ENCODE peak calls at places on chromosome 1, in six cellular contexts. One of them, this sample, is unnamed.

GRCh38 chr1:211133393-211133840 is 531 bp downstream of the KCNH1 start:
- DNase-seq in heart right ventricle: no peak
- DNase-seq in effector memory CD4-positive, alpha-beta T cell: no peak
- DNase-seq in cardiac muscle cell: no peak
- DNase-seq in CD8-positive, alpha-beta memory T cell: no peak
- DNase-seq in ascending aorta: no peak
- DNase-seq in this sample: peak

GRCh38 chr1:64624446-64624766 is 120.5 kb upstream of the RAVER2 start:
- DNase-seq in heart right ventricle: peak
- DNase-seq in effector memory CD4-positive, alpha-beta T cell: no peak
- DNase-seq in cardiac muscle cell: peak
- DNase-seq in CD8-positive, alpha-beta memory T cell: no peak
- DNase-seq in ascending aorta: no peak
- DNase-seq in this sample: no peak

GRCh38 chr1:193631306-193631705 is 444.9 kb upstream of the B3GALT2 start:
- DNase-seq in heart right ventricle: no peak
- DNase-seq in effector memory CD4-positive, alpha-beta T cell: no peak
- DNase-seq in cardiac muscle cell: no peak
- DNase-seq in CD8-positive, alpha-beta memory T cell: no peak
- DNase-seq in ascending aorta: no peak
- DNase-seq in this sample: no peak

GRCh38 chr1:161986328-161986727 is 37.3 kb downstream of the OLFML2B start:
- DNase-seq in heart right ventricle: no peak
- DNase-seq in effector memory CD4-positive, alpha-beta T cell: no peak
- DNase-seq in cardiac muscle cell: no peak
- DNase-seq in CD8-positive, alpha-beta memory T cell: no peak
- DNase-seq in ascending aorta: no peak
- DNase-seq in this sample: no peak

GRCh38 chr1:175826705-175827104 is 83.3 kb upstream of the TNR start:
- DNase-seq in heart right ventricle: no peak
- DNase-seq in effector memory CD4-positive, alpha-beta T cell: no peak
- DNase-seq in cardiac muscle cell: no peak
- DNase-seq in CD8-positive, alpha-beta memory T cell: no peak
- DNase-seq in ascending aorta: no peak
- DNase-seq in this sample: no peak

GRCh38 chr1:167789501-167789900 is 67.7 kb downstream of the MPZL1 start:
- DNase-seq in heart right ventricle: no peak
- DNase-seq in effector memory CD4-positive, alpha-beta T cell: no peak
- DNase-seq in cardiac muscle cell: no peak
- DNase-seq in CD8-positive, alpha-beta memory T cell: no peak
- DNase-seq in ascending aorta: no peak
- DNase-seq in this sample: no peak

GRCh38 chr1:9539829-9540550 is 725 bp downstream of the SLC25A33 start:
- DNase-seq in heart right ventricle: peak
- DNase-seq in effector memory CD4-positive, alpha-beta T cell: peak
- DNase-seq in cardiac muscle cell: peak
- DNase-seq in CD8-positive, alpha-beta memory T cell: peak
- DNase-seq in ascending aorta: no peak
- DNase-seq in this sample: peak

GRCh38 chr1:33985166-33985565 is 121.3 kb downstream of the HMGB4 start:
- DNase-seq in heart right ventricle: peak
- DNase-seq in effector memory CD4-positive, alpha-beta T cell: no peak
- DNase-seq in cardiac muscle cell: peak
- DNase-seq in CD8-positive, alpha-beta memory T cell: no peak
- DNase-seq in ascending aorta: no peak
- DNase-seq in this sample: no peak

GRCh38 chr1:31371121-31371520 is 1.8 kb downstream of the FABP3 start:
- DNase-seq in heart right ventricle: peak
- DNase-seq in effector memory CD4-positive, alpha-beta T cell: no peak
- DNase-seq in cardiac muscle cell: no peak
- DNase-seq in CD8-positive, alpha-beta memory T cell: no peak
- DNase-seq in ascending aorta: no peak
- DNase-seq in this sample: no peak

GRCh38 chr1:94317790-94318188 is 80.4 kb upstream of the ARHGAP29 start:
- DNase-seq in heart right ventricle: no peak
- DNase-seq in effector memory CD4-positive, alpha-beta T cell: no peak
- DNase-seq in cardiac muscle cell: no peak
- DNase-seq in CD8-positive, alpha-beta memory T cell: no peak
- DNase-seq in ascending aorta: no peak
- DNase-seq in this sample: no peak

GRCh38 chr1:182248721-182249120 is 142.9 kb downstream of the GLUL start:
- DNase-seq in heart right ventricle: no peak
- DNase-seq in effector memory CD4-positive, alpha-beta T cell: no peak
- DNase-seq in cardiac muscle cell: no peak
- DNase-seq in CD8-positive, alpha-beta memory T cell: no peak
- DNase-seq in ascending aorta: no peak
- DNase-seq in this sample: no peak

GRCh38 chr1:53619088-53619810 is 119.7 kb downstream of the GLIS1 start:
- DNase-seq in heart right ventricle: no peak
- DNase-seq in effector memory CD4-positive, alpha-beta T cell: no peak
- DNase-seq in cardiac muscle cell: no peak
- DNase-seq in CD8-positive, alpha-beta memory T cell: no peak
- DNase-seq in ascending aorta: no peak
- DNase-seq in this sample: no peak

GRCh38 chr1:248618878-248619277 is 16.0 kb downstream of the OR2T11 start:
- DNase-seq in heart right ventricle: no peak
- DNase-seq in effector memory CD4-positive, alpha-beta T cell: no peak
- DNase-seq in cardiac muscle cell: peak
- DNase-seq in CD8-positive, alpha-beta memory T cell: no peak
- DNase-seq in ascending aorta: no peak
- DNase-seq in this sample: no peak

GRCh38 chr1:162136760-162137537 is 67.5 kb downstream of the NOS1AP start:
- DNase-seq in heart right ventricle: no peak
- DNase-seq in effector memory CD4-positive, alpha-beta T cell: no peak
- DNase-seq in cardiac muscle cell: peak
- DNase-seq in CD8-positive, alpha-beta memory T cell: no peak
- DNase-seq in ascending aorta: no peak
- DNase-seq in this sample: no peak

GRCh38 chr1:153602749-153603148 is 10.2 kb downstream of the S100A16 start:
- DNase-seq in heart right ventricle: no peak
- DNase-seq in effector memory CD4-positive, alpha-beta T cell: no peak
- DNase-seq in cardiac muscle cell: no peak
- DNase-seq in CD8-positive, alpha-beta memory T cell: no peak
- DNase-seq in ascending aorta: no peak
- DNase-seq in this sample: no peak

GRCh38 chr1:209756608-209757445 is 974 bp downstream of the TRAF3IP3 start:
- DNase-seq in heart right ventricle: no peak
- DNase-seq in effector memory CD4-positive, alpha-beta T cell: peak
- DNase-seq in cardiac muscle cell: no peak
- DNase-seq in CD8-positive, alpha-beta memory T cell: peak
- DNase-seq in ascending aorta: no peak
- DNase-seq in this sample: no peak

GRCh38 chr1:110944806-110945205 is 18.9 kb downstream of the LRIF1 start:
- DNase-seq in heart right ventricle: no peak
- DNase-seq in effector memory CD4-positive, alpha-beta T cell: no peak
- DNase-seq in cardiac muscle cell: no peak
- DNase-seq in CD8-positive, alpha-beta memory T cell: no peak
- DNase-seq in ascending aorta: no peak
- DNase-seq in this sample: no peak

GRCh38 chr1:215581896-215582295 is 14.8 kb downstream of the KCTD3 start:
- DNase-seq in heart right ventricle: no peak
- DNase-seq in effector memory CD4-positive, alpha-beta T cell: no peak
- DNase-seq in cardiac muscle cell: no peak
- DNase-seq in CD8-positive, alpha-beta memory T cell: no peak
- DNase-seq in ascending aorta: no peak
- DNase-seq in this sample: no peak

GRCh38 chr1:27556435-27556780 is 47.5 kb downstream of the AHDC1 start:
- DNase-seq in heart right ventricle: no peak
- DNase-seq in effector memory CD4-positive, alpha-beta T cell: no peak
- DNase-seq in cardiac muscle cell: no peak
- DNase-seq in CD8-positive, alpha-beta memory T cell: no peak
- DNase-seq in ascending aorta: no peak
- DNase-seq in this sample: no peak

GRCh38 chr1:27555700-27556424 is 48.1 kb downstream of the AHDC1 start:
- DNase-seq in heart right ventricle: peak
- DNase-seq in effector memory CD4-positive, alpha-beta T cell: no peak
- DNase-seq in cardiac muscle cell: peak
- DNase-seq in CD8-positive, alpha-beta memory T cell: no peak
- DNase-seq in ascending aorta: no peak
- DNase-seq in this sample: no peak

GRCh38 chr1:27554293-27554692 is 49.7 kb downstream of the AHDC1 start:
- DNase-seq in heart right ventricle: no peak
- DNase-seq in effector memory CD4-positive, alpha-beta T cell: no peak
- DNase-seq in cardiac muscle cell: no peak
- DNase-seq in CD8-positive, alpha-beta memory T cell: no peak
- DNase-seq in ascending aorta: no peak
- DNase-seq in this sample: no peak

GRCh38 chr1:27556781-27557595 is 47.0 kb downstream of the AHDC1 start:
- DNase-seq in heart right ventricle: peak
- DNase-seq in effector memory CD4-positive, alpha-beta T cell: peak
- DNase-seq in cardiac muscle cell: peak
- DNase-seq in CD8-positive, alpha-beta memory T cell: peak
- DNase-seq in ascending aorta: peak
- DNase-seq in this sample: no peak

GRCh38 chr1:27554777-27555699 is 48.9 kb downstream of the AHDC1 start:
- DNase-seq in heart right ventricle: no peak
- DNase-seq in effector memory CD4-positive, alpha-beta T cell: no peak
- DNase-seq in cardiac muscle cell: no peak
- DNase-seq in CD8-positive, alpha-beta memory T cell: no peak
- DNase-seq in ascending aorta: no peak
- DNase-seq in this sample: no peak
- H3K27ac ChIP-seq in heart right ventricle: peak
- H3K27ac ChIP-seq in effector memory CD4-positive, alpha-beta T cell: no peak
- H3K27ac ChIP-seq in cardiac muscle cell: peak
- H3K27ac ChIP-seq in CD8-positive, alpha-beta memory T cell: no peak
- H3K27ac ChIP-seq in ascending aorta: peak
- H3K27ac ChIP-seq in this sample: peak

DNA sequence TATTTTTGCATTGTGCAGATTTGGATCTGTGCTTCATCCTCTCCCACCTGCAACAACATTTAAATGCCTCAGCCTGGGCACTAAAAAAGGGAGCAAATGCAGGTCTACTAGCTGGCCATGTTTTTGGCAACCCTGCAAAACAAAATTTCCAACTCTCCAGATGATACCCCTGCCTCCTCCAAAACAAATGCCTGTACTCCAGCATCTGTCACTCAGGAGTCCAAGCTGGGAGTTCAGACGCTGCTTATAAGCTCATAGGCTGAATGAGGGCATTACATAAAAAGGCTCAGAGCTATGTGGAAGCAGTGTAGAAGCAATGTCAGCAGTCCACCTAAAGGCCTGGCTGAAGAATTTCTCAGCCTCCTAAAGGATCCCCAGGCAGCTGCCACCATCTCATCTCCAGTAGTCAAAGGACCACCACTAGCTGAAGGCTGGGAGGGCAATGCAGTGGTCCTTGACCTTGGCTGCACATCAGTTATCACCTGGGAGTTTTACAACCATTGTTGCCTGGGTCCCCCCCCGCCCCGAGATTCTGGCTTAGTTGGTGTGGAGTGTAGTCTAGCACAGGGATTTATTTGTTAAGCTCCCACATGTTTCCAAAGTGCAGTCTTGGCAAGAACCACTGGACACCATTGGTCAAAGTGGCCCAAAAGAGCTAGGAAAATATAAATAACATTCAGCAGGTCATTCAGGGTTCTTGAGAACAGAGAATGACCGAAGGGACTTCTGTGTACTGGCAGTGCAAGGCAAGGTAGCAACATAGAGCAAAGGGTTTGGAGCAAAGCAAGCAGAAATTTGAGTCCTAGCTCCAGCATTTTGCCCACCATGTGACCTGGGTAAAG is 57.2 kb downstream of the ITPKB start:
- DNase-seq in heart right ventricle: no peak
- DNase-seq in effector memory CD4-positive, alpha-beta T cell: no peak
- DNase-seq in cardiac muscle cell: no peak
- DNase-seq in CD8-positive, alpha-beta memory T cell: no peak
- DNase-seq in ascending aorta: no peak
- DNase-seq in this sample: no peak
- H3K27ac ChIP-seq in heart right ventricle: no peak
- H3K27ac ChIP-seq in effector memory CD4-positive, alpha-beta T cell: peak
- H3K27ac ChIP-seq in cardiac muscle cell: no peak
- H3K27ac ChIP-seq in CD8-positive, alpha-beta memory T cell: no peak
- H3K27ac ChIP-seq in ascending aorta: no peak
- H3K27ac ChIP-seq in this sample: peak

DNA sequence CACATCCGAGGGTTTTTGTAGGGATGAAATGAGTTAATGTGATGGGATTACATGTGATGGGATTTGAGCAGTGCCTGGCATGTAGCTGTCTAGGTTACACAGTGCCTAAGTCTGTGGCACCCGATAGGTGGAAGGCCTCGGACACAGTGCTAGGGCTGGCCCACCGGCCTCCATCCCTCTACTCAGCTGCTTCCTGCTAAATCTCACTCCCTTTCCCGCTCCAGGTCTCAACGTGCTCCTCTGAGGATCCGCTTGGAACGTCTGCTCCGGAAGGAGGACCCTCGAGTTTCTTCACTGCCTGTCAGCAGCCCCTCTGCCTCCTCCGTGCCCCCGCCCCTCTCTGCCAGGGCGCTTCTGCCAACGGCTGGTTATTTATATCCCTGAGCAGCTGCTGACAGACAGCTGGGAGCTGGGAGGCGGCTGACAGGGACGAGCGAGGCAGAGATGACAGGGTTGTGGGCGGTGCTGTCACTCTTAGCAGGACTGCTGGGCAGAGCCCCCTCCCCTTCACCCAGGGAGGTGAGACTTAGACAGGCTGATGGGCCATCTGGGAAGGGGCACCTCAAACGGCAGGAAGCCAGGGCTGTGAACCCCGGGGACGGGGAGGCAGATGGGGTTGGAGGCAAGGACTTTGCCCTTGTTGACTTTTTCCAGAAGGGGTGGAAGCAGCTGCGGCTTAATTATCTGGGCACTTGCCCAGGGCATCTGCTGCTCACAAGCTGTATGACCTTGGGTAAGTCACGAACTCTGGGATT is 26.6 kb upstream of the LRRN2 start:
- DNase-seq in heart right ventricle: peak
- DNase-seq in effector memory CD4-positive, alpha-beta T cell: no peak
- DNase-seq in cardiac muscle cell: no peak
- DNase-seq in CD8-positive, alpha-beta memory T cell: no peak
- DNase-seq in ascending aorta: no peak
- DNase-seq in this sample: peak
- H3K27ac ChIP-seq in heart right ventricle: no peak
- H3K27ac ChIP-seq in effector memory CD4-positive, alpha-beta T cell: no peak
- H3K27ac ChIP-seq in cardiac muscle cell: no peak
- H3K27ac ChIP-seq in CD8-positive, alpha-beta memory T cell: peak
- H3K27ac ChIP-seq in ascending aorta: no peak
- H3K27ac ChIP-seq in this sample: peak

DNA sequence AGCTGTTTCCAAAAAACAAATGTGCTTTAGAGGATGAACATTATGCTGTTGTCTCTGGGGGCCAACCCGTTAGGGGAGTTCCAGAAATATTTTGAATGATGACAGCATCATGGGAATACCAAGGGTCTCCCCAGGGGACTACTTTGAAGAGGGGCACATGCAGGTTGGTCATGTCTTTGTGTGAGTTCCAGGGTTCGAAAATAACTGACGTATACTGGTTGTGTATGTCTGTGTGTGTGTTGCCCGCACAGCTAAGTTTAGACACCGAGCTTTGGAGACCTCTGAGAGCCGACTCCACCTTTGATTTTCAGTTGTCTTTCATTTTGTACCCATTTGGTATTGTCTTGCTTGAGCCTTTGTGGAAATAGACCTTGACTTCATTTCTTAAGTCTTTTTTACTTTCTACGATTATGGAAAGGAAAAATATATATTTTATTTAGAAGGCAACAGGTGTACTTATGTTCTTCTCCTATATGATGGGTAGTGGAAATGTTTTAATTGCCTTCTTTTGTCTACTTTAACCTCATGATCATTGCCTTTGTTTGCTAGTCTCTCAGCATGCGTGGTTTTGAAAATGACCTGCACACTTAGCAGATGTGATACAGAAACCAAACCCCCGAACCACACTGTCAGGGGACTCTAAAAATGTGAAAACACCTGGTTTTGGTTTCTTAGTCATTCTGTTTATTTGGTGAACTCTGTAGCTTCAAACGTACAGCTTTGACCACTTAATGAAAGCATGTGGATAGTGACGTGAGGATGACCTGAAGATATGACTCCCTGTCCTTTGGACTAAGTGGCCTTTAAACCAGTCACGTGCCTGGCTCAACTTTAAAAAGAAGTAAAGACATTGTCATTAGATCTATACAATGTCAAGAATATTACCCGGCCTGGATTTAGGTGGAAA is 56.5 kb downstream of the GALNT2 start:
- DNase-seq in heart right ventricle: no peak
- DNase-seq in effector memory CD4-positive, alpha-beta T cell: no peak
- DNase-seq in cardiac muscle cell: no peak
- DNase-seq in CD8-positive, alpha-beta memory T cell: no peak
- DNase-seq in ascending aorta: no peak
- DNase-seq in this sample: no peak
- H3K27ac ChIP-seq in heart right ventricle: no peak
- H3K27ac ChIP-seq in effector memory CD4-positive, alpha-beta T cell: no peak
- H3K27ac ChIP-seq in cardiac muscle cell: no peak
- H3K27ac ChIP-seq in CD8-positive, alpha-beta memory T cell: peak
- H3K27ac ChIP-seq in ascending aorta: no peak
- H3K27ac ChIP-seq in this sample: no peak

This sample was measured in caudate nucleus.